ENCODE peak calls at places on chromosomes 7 and 10, in six cellular contexts. N is endothelial cell of umbilical vein, Y is MCF 10A, A is AG09309, Q is Peyer's patch, B is mesothelial cell of epicardium. R is an unnamed sample.

GRCh38 chr7:114450431-114450830 is 35.8 kb downstream of the FOXP2 start:
- DNase-seq in N (no peak), Y (no peak), A (no peak), Q (no peak), B (no peak), R (no peak)

GRCh38 chr10:1400129-1400865 is 337.0 kb downstream of the ADARB2 start:
- DNase-seq in N (no peak), Y (peak), A (no peak), Q (no peak), B (no peak), R (no peak)

GRCh38 chr10:129769381-129770116 is 194.5 kb downstream of the EBF3 start:
- DNase-seq in N (no peak), Y (no peak), A (no peak), Q (peak), B (no peak), R (no peak)

GRCh38 chr7:1325246-1325645 is 92.6 kb downstream of the UNCX start:
- DNase-seq in N (no peak), Y (no peak), A (no peak), Q (peak), B (no peak), R (no peak)

GRCh38 chr10:517872-518475 is 171.5 kb downstream of the DIP2C start:
- DNase-seq in N (no peak), Y (no peak), A (no peak), Q (no peak), B (no peak), R (no peak)

GRCh38 chr7:66146701-66147100 is 32.1 kb downstream of the CRCP start:
- DNase-seq in N (no peak), Y (no peak), A (no peak), Q (no peak), B (no peak), R (no peak)

GRCh38 chr10:3538291-3538849 is 246.6 kb downstream of the KLF6 start:
- DNase-seq in N (peak), Y (no peak), A (no peak), Q (no peak), B (no peak), R (no peak)

GRCh38 chr7:27106181-27106905 is 3.9 kb upstream of the HOXA2 start:
- DNase-seq in N (peak), Y (peak), A (no peak), Q (peak), B (no peak), R (no peak)

GRCh38 chr7:156178214-156178613 is 366.0 kb upstream of the SHH start:
- DNase-seq in N (no peak), Y (no peak), A (no peak), Q (no peak), B (no peak), R (no peak)

GRCh38 chr7:108824840-108825540 is 255.3 kb downstream of the DNAJB9 start:
- DNase-seq in N (peak), Y (peak), A (peak), Q (no peak), B (no peak), R (no peak)

GRCh38 chr7:16594061-16594460 is 51.5 kb downstream of the ANKMY2 start:
- DNase-seq in N (no peak), Y (no peak), A (peak), Q (no peak), B (no peak), R (no peak)

GRCh38 chr7:88337556-88337955 is 30.9 kb upstream of the STEAP4 start:
- DNase-seq in N (no peak), Y (peak), A (no peak), Q (no peak), B (no peak), R (no peak)

GRCh38 chr10:110912374-110912773 is 6.6 kb downstream of the BBIP1 start:
- DNase-seq in N (no peak), Y (peak), A (no peak), Q (no peak), B (no peak), R (no peak)

GRCh38 chr7:7176421-7177043 is 5.8 kb upstream of the C1GALT1 start:
- DNase-seq in N (peak), Y (peak), A (peak), Q (no peak), B (no peak), R (no peak)

GRCh38 chr10:17171131-17171530 is 30.3 kb downstream of the TRDMT1 start:
- DNase-seq in N (no peak), Y (no peak), A (no peak), Q (no peak), B (no peak), R (no peak)

GRCh38 chr7:122463631-122464030 is 159.1 kb upstream of the FEZF1 start:
- DNase-seq in N (no peak), Y (no peak), A (no peak), Q (no peak), B (no peak), R (no peak)

GRCh38 chr7:1103789-1104513 is 16.0 kb downstream of the GPER1 start:
- DNase-seq in N (no peak), Y (no peak), A (no peak), Q (no peak), B (no peak), R (no peak)

GRCh38 chr7:142899661-142900060 is 14.1 kb upstream of the TRPV6 start:
- DNase-seq in N (no peak), Y (no peak), A (no peak), Q (no peak), B (no peak), R (no peak)

GRCh38 chr7:24816868-24817267 is 59.6 kb upstream of the GSDME start:
- DNase-seq in N (no peak), Y (no peak), A (no peak), Q (no peak), B (no peak), R (no peak)

GRCh38 chr7:105454058-105454739 is 65.5 kb upstream of the SRPK2 start:
- DNase-seq in N (no peak), Y (no peak), A (peak), Q (no peak), B (no peak), R (no peak)

GRCh38 chr7:127041689-127042452 is 210.9 kb downstream of the GRM8 start:
- DNase-seq in N (no peak), Y (no peak), A (no peak), Q (no peak), B (no peak), R (no peak)

GRCh38 chr7:131556055-131556911 is at the start of gene PODXL:
- DNase-seq in N (peak), Y (peak), A (no peak), Q (peak), B (peak), R (peak)

GRCh38 chr10:99525897-99526296 is 6.8 kb upstream of the NKX2-3 start:
- DNase-seq in N (no peak), Y (no peak), A (no peak), Q (no peak), B (no peak), R (no peak)

GRCh38 chr7:36708765-36709164 is 15.5 kb downstream of the AOAH start:
- DNase-seq in N (no peak), Y (no peak), A (no peak), Q (no peak), B (no peak), R (no peak)

GRCh38 chr7:20804376-20804775 is 17.7 kb upstream of the SP8 start:
- DNase-seq in N (no peak), Y (no peak), A (no peak), Q (no peak), B (no peak), R (no peak)

GRCh38 chr10:3935933-3936359 is 150.9 kb upstream of the KLF6 start:
- DNase-seq in N (peak), Y (no peak), A (no peak), Q (no peak), B (no peak), R (no peak)

GRCh38 chr7:117009705-117010361 is 56.5 kb downstream of the ST7 start:
- DNase-seq in N (no peak), Y (no peak), A (no peak), Q (no peak), B (no peak), R (no peak)

GRCh38 chr10:571643-572042 is 117.8 kb downstream of the DIP2C start:
- DNase-seq in N (no peak), Y (no peak), A (peak), Q (no peak), B (no peak), R (no peak)

DNA sequence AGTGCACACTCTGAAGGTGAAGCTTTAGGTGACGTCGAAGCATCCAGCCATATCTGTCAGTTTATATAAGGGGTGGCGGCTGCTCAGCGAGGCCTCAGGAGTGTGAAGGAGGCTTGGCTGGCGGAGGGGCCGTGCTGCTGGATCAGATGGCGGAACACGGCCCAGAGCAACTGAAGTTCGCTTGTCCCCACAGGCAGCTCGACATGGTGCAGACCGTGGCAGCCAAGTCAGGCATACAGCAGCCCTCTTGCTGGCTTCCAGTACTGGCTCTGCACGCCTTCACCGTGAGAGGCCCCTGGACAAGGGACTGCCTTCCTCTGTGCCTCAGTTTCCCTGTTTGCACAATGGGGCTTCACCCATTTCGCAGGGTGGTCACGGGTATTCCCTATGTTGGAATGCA is 443.5 kb downstream of the DNAJB6 start:
- DNase-seq in N (no peak), Y (no peak), A (no peak), Q (no peak), B (no peak), R (no peak)
- TF ChIP-seq CTCF in N (no peak), Y (no peak), A (no peak), Q (no peak), B (no peak), R (no peak)

DNA sequence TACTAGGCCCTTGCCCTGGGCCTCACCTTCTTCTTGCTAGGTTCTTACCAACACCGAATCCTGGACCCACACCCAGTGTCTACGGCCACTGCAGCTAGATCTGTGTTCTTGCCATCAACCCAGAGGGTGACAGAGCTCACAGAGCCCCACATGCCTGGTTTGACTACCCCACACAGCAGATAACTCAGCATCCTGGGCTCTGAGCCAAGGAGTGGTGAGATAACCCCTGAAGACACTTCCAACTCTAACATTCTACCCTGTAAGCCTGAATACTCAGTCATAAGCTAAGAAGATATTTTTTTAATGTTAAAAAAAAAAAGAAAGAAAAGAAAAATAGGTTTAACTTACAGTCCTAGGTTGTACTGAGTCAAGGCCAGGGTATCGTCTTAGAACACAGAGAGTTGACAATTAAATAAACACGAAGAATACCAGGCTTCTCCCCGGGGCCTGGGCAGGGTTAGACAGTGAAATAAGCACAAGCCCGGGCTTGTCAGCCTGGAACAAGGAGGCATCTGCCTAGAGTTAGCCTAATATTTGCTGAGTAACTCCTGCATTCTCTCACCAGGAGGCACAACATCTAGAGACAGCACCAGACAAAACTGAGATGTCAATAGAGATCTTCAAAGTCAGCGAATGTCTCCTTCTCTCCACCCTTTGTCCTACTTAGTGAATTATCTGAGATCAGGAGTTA is 556.5 kb upstream of the LRRN3 start:
- DNase-seq in N (no peak), Y (peak), A (no peak), Q (no peak), B (no peak), R (no peak)
- TF ChIP-seq CTCF in N (no peak), Y (peak), A (no peak), Q (no peak), B (no peak), R (no peak)

GRCh38 chr7:12731775-12732174 is 44.3 kb downstream of the ARL4A start:
- DNase-seq in N (no peak), Y (no peak), A (no peak), Q (no peak), B (no peak), R (no peak)

GRCh38 chr7:12729112-12729511 is 41.7 kb downstream of the ARL4A start:
- DNase-seq in N (peak), Y (peak), A (no peak), Q (no peak), B (no peak), R (no peak)

GRCh38 chr7:12732428-12732827 is 45.0 kb downstream of the ARL4A start:
- DNase-seq in N (no peak), Y (no peak), A (no peak), Q (no peak), B (no peak), R (no peak)

GRCh38 chr7:12730523-12730922 is 43.1 kb downstream of the ARL4A start:
- DNase-seq in N (no peak), Y (no peak), A (no peak), Q (no peak), B (no peak), R (no peak)

DNA sequence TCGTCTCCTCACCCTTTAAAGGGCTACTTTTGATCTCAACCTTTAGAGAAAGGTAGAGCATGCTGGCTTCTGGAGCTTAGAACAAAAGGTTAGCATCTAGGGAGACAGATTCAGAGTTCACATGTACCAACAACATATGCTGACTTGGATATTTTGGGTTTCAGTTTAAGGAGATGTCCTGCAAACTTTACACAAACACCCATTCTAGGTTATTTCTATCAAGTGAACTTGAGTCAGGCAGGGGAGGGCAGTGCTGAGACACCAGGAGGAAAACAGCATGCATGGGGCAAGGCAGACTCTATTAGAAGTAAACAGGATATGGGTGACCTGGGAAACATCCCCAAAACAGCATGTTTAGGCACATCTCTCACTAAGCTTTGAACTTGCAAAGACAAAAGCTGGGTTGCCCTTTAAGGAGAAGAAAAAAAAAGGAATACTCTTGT is 43.8 kb downstream of the ARL4A start:
- DNase-seq in N (peak), Y (peak), A (no peak), Q (no peak), B (no peak), R (no peak)
- TF ChIP-seq CTCF in N (no peak), Y (no peak), A (peak), Q (peak), B (no peak), R (no peak)

GRCh38 chr10:22345301-22346086 is at the start of gene SPAG6:
- DNase-seq in N (no peak), Y (no peak), A (no peak), Q (peak), B (peak), R (peak)
- TF ChIP-seq CTCF in N (no peak), Y (no peak), A (no peak), Q (no peak), B (no peak), R (no peak)

DNA sequence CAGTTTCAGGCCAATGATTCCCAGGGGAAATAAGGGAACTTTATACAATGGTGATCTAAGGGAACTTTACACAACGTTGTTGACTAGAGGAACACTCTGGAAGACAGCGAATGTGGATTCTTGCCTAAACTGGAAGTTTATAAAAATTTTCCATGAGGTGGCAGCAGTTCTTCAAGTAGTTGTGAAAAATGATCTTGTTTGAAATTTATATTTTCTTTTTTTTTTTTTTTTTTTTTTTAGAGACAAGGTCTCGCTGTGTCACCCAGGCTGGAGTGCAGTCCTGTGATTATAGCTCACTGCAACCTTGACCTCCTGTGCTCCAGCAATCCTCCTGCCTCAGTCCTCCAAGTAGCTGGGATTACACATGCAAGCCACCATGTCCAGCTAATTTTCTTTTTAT is 32.1 kb upstream of the GTF2I start:
- DNase-seq in N (peak), Y (peak), A (peak), Q (no peak), B (no peak), R (no peak)
- TF ChIP-seq CTCF in N (no peak), Y (no peak), A (peak), Q (peak), B (no peak), R (no peak)

R was measured in natural killer cell.